ENCODE peak calls at places on chromosomes 5 and 9, in ten cellular contexts. One of them, this sample, is unnamed.

GRCh38 chr9:34658461-34658860 is 4.0 kb downstream of the CCL27 start:
- DNase-seq in mucosa of descending colon: no peak
- DNase-seq in fibroblast of lung: no peak
- DNase-seq in dorsolateral prefrontal cortex: no peak
- DNase-seq in astrocyte: no peak
- DNase-seq in tibial artery: no peak
- DNase-seq in foreskin fibroblast: no peak
- DNase-seq in CD8-positive, alpha-beta T cell: no peak
- DNase-seq in cardiac fibroblast: no peak
- DNase-seq in WERI-Rb-1: no peak
- DNase-seq in this sample: no peak

GRCh38 chr9:4424891-4425290 is 65.4 kb upstream of the SLC1A1 start:
- DNase-seq in WERI-Rb-1: no peak
- DNase-seq in dorsolateral prefrontal cortex: no peak
- DNase-seq in fibroblast of lung: no peak
- DNase-seq in cardiac fibroblast: peak
- DNase-seq in CD8-positive, alpha-beta T cell: no peak
- DNase-seq in mucosa of descending colon: no peak
- DNase-seq in astrocyte: no peak
- DNase-seq in foreskin fibroblast: peak
- DNase-seq in tibial artery: no peak
- DNase-seq in this sample: no peak

GRCh38 chr5:13536921-13537320 is 407.6 kb downstream of the DNAH5 start:
- DNase-seq in cardiac fibroblast: no peak
- DNase-seq in WERI-Rb-1: no peak
- DNase-seq in dorsolateral prefrontal cortex: no peak
- DNase-seq in CD8-positive, alpha-beta T cell: no peak
- DNase-seq in foreskin fibroblast: no peak
- DNase-seq in tibial artery: no peak
- DNase-seq in mucosa of descending colon: no peak
- DNase-seq in fibroblast of lung: no peak
- DNase-seq in astrocyte: peak
- DNase-seq in this sample: peak

GRCh38 chr5:126516133-126516532 is 78.9 kb downstream of the ALDH7A1 start:
- DNase-seq in fibroblast of lung: peak
- DNase-seq in CD8-positive, alpha-beta T cell: no peak
- DNase-seq in WERI-Rb-1: no peak
- DNase-seq in tibial artery: no peak
- DNase-seq in astrocyte: peak
- DNase-seq in foreskin fibroblast: peak
- DNase-seq in cardiac fibroblast: peak
- DNase-seq in mucosa of descending colon: no peak
- DNase-seq in dorsolateral prefrontal cortex: no peak
- DNase-seq in this sample: peak

GRCh38 chr9:128382261-128382660 is 11.1 kb downstream of the URM1 start:
- DNase-seq in dorsolateral prefrontal cortex: peak
- DNase-seq in cardiac fibroblast: no peak
- DNase-seq in WERI-Rb-1: no peak
- DNase-seq in tibial artery: no peak
- DNase-seq in astrocyte: no peak
- DNase-seq in mucosa of descending colon: no peak
- DNase-seq in foreskin fibroblast: no peak
- DNase-seq in fibroblast of lung: peak
- DNase-seq in CD8-positive, alpha-beta T cell: no peak
- DNase-seq in this sample: no peak

GRCh38 chr5:161263186-161263585 is 283.3 kb downstream of the GABRB2 start:
- DNase-seq in mucosa of descending colon: no peak
- DNase-seq in fibroblast of lung: no peak
- DNase-seq in foreskin fibroblast: no peak
- DNase-seq in astrocyte: no peak
- DNase-seq in WERI-Rb-1: no peak
- DNase-seq in dorsolateral prefrontal cortex: no peak
- DNase-seq in cardiac fibroblast: no peak
- DNase-seq in CD8-positive, alpha-beta T cell: no peak
- DNase-seq in tibial artery: no peak
- DNase-seq in this sample: no peak

GRCh38 chr5:120510098-120510634 is 46.1 kb downstream of the PRR16 start:
- DNase-seq in tibial artery: no peak
- DNase-seq in astrocyte: no peak
- DNase-seq in fibroblast of lung: no peak
- DNase-seq in cardiac fibroblast: no peak
- DNase-seq in WERI-Rb-1: no peak
- DNase-seq in foreskin fibroblast: no peak
- DNase-seq in mucosa of descending colon: no peak
- DNase-seq in dorsolateral prefrontal cortex: no peak
- DNase-seq in CD8-positive, alpha-beta T cell: no peak
- DNase-seq in this sample: no peak

GRCh38 chr9:76049341-76049740 is 158.9 kb downstream of the PCSK5 start:
- DNase-seq in fibroblast of lung: no peak
- DNase-seq in foreskin fibroblast: no peak
- DNase-seq in astrocyte: no peak
- DNase-seq in CD8-positive, alpha-beta T cell: no peak
- DNase-seq in mucosa of descending colon: peak
- DNase-seq in WERI-Rb-1: no peak
- DNase-seq in dorsolateral prefrontal cortex: no peak
- DNase-seq in cardiac fibroblast: no peak
- DNase-seq in tibial artery: no peak
- DNase-seq in this sample: no peak

GRCh38 chr9:5735072-5735471 is 97.8 kb downstream of the ERMP1 start:
- DNase-seq in CD8-positive, alpha-beta T cell: no peak
- DNase-seq in foreskin fibroblast: no peak
- DNase-seq in dorsolateral prefrontal cortex: no peak
- DNase-seq in mucosa of descending colon: no peak
- DNase-seq in WERI-Rb-1: no peak
- DNase-seq in cardiac fibroblast: no peak
- DNase-seq in fibroblast of lung: no peak
- DNase-seq in astrocyte: no peak
- DNase-seq in tibial artery: no peak
- DNase-seq in this sample: no peak

GRCh38 chr5:178535299-178536175 is 54.7 kb downstream of the COL23A1 start:
- DNase-seq in tibial artery: no peak
- DNase-seq in mucosa of descending colon: no peak
- DNase-seq in dorsolateral prefrontal cortex: peak
- DNase-seq in astrocyte: peak
- DNase-seq in foreskin fibroblast: no peak
- DNase-seq in CD8-positive, alpha-beta T cell: no peak
- DNase-seq in cardiac fibroblast: no peak
- DNase-seq in WERI-Rb-1: no peak
- DNase-seq in fibroblast of lung: no peak
- DNase-seq in this sample: peak

GRCh38 chr5:8184455-8185063 is 315.6 kb downstream of the MTRR start:
- DNase-seq in dorsolateral prefrontal cortex: no peak
- DNase-seq in WERI-Rb-1: peak
- DNase-seq in foreskin fibroblast: peak
- DNase-seq in CD8-positive, alpha-beta T cell: no peak
- DNase-seq in fibroblast of lung: peak
- DNase-seq in astrocyte: no peak
- DNase-seq in cardiac fibroblast: peak
- DNase-seq in mucosa of descending colon: peak
- DNase-seq in tibial artery: no peak
- DNase-seq in this sample: peak

GRCh38 chr5:181138258-181138657 is 7.3 kb upstream of the OR2V1 start:
- DNase-seq in tibial artery: no peak
- DNase-seq in astrocyte: no peak
- DNase-seq in CD8-positive, alpha-beta T cell: no peak
- DNase-seq in foreskin fibroblast: peak
- DNase-seq in mucosa of descending colon: no peak
- DNase-seq in cardiac fibroblast: peak
- DNase-seq in WERI-Rb-1: no peak
- DNase-seq in fibroblast of lung: no peak
- DNase-seq in dorsolateral prefrontal cortex: no peak
- DNase-seq in this sample: no peak

DNA sequence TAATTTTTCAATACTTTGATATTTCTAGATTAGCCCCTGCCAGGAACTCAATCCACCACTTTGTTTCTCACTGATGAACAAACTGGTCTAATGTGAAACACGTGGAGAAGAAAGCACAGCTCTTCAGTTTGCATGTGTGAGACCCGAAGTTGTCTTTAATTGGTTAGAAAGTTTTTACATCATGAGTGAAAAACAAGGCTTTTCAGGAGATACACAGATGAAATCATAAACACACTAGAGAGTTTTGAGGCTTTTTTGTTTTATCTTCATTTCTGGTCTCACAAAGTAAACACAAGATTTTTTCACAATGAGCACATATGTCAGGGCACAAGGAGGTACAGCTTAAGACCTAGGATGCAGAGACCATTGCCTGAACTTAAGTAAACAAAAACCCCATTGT is 84.5 kb upstream of the MOCS2 start:
- DNase-seq in CD8-positive, alpha-beta T cell: no peak
- DNase-seq in dorsolateral prefrontal cortex: no peak
- DNase-seq in tibial artery: no peak
- DNase-seq in astrocyte: peak
- DNase-seq in fibroblast of lung: peak
- DNase-seq in cardiac fibroblast: peak
- DNase-seq in WERI-Rb-1: no peak
- DNase-seq in mucosa of descending colon: no peak
- DNase-seq in foreskin fibroblast: peak
- DNase-seq in this sample: peak
- H3K4me3 ChIP-seq in CD8-positive, alpha-beta T cell: no peak
- H3K4me3 ChIP-seq in dorsolateral prefrontal cortex: no peak
- H3K4me3 ChIP-seq in tibial artery: no peak
- H3K4me3 ChIP-seq in astrocyte: no peak
- H3K4me3 ChIP-seq in fibroblast of lung: no peak
- H3K4me3 ChIP-seq in cardiac fibroblast: no peak
- H3K4me3 ChIP-seq in WERI-Rb-1: no peak
- H3K4me3 ChIP-seq in mucosa of descending colon: no peak
- H3K4me3 ChIP-seq in foreskin fibroblast: no peak
- H3K4me3 ChIP-seq in this sample: no peak

GRCh38 chr5:102867999-102868662 is 113.0 kb downstream of the PAM start:
- DNase-seq in astrocyte: peak
- DNase-seq in cardiac fibroblast: peak
- DNase-seq in WERI-Rb-1: no peak
- DNase-seq in fibroblast of lung: peak
- DNase-seq in foreskin fibroblast: peak
- DNase-seq in dorsolateral prefrontal cortex: no peak
- DNase-seq in mucosa of descending colon: no peak
- DNase-seq in CD8-positive, alpha-beta T cell: no peak
- DNase-seq in tibial artery: no peak
- DNase-seq in this sample: no peak
- TF ChIP-seq CTCF in astrocyte: no peak
- TF ChIP-seq CTCF in cardiac fibroblast: no peak
- TF ChIP-seq CTCF in WERI-Rb-1: no peak
- TF ChIP-seq CTCF in fibroblast of lung: no peak
- TF ChIP-seq CTCF in foreskin fibroblast: no peak
- TF ChIP-seq CTCF in dorsolateral prefrontal cortex: no peak
- TF ChIP-seq CTCF in mucosa of descending colon: no peak
- TF ChIP-seq CTCF in CD8-positive, alpha-beta T cell: no peak
- TF ChIP-seq CTCF in tibial artery: no peak
- TF ChIP-seq CTCF in this sample: no peak

GRCh38 chr5:140181002-140181483 is 6.1 kb downstream of the CYSTM1 start:
- DNase-seq in dorsolateral prefrontal cortex: no peak
- DNase-seq in astrocyte: no peak
- DNase-seq in tibial artery: no peak
- DNase-seq in mucosa of descending colon: no peak
- DNase-seq in foreskin fibroblast: no peak
- DNase-seq in CD8-positive, alpha-beta T cell: no peak
- DNase-seq in fibroblast of lung: no peak
- DNase-seq in cardiac fibroblast: no peak
- DNase-seq in WERI-Rb-1: no peak
- DNase-seq in this sample: no peak
- H3K4me3 ChIP-seq in dorsolateral prefrontal cortex: no peak
- H3K4me3 ChIP-seq in astrocyte: no peak
- H3K4me3 ChIP-seq in tibial artery: no peak
- H3K4me3 ChIP-seq in mucosa of descending colon: no peak
- H3K4me3 ChIP-seq in foreskin fibroblast: no peak
- H3K4me3 ChIP-seq in CD8-positive, alpha-beta T cell: no peak
- H3K4me3 ChIP-seq in fibroblast of lung: no peak
- H3K4me3 ChIP-seq in cardiac fibroblast: no peak
- H3K4me3 ChIP-seq in WERI-Rb-1: no peak
- H3K4me3 ChIP-seq in this sample: no peak

GRCh38 chr9:115884846-115885245 is 268.7 kb upstream of the PAPPA start:
- DNase-seq in tibial artery: no peak
- DNase-seq in mucosa of descending colon: no peak
- DNase-seq in WERI-Rb-1: no peak
- DNase-seq in astrocyte: peak
- DNase-seq in dorsolateral prefrontal cortex: no peak
- DNase-seq in foreskin fibroblast: no peak
- DNase-seq in cardiac fibroblast: peak
- DNase-seq in fibroblast of lung: no peak
- DNase-seq in CD8-positive, alpha-beta T cell: no peak
- DNase-seq in this sample: peak

GRCh38 chr9:115882911-115883310 is 270.7 kb upstream of the PAPPA start:
- DNase-seq in mucosa of descending colon: no peak
- DNase-seq in WERI-Rb-1: no peak
- DNase-seq in CD8-positive, alpha-beta T cell: no peak
- DNase-seq in foreskin fibroblast: peak
- DNase-seq in dorsolateral prefrontal cortex: no peak
- DNase-seq in tibial artery: no peak
- DNase-seq in astrocyte: no peak
- DNase-seq in fibroblast of lung: no peak
- DNase-seq in cardiac fibroblast: peak
- DNase-seq in this sample: peak

GRCh38 chr9:115880221-115880620 is 273.4 kb upstream of the PAPPA start:
- DNase-seq in CD8-positive, alpha-beta T cell: no peak
- DNase-seq in fibroblast of lung: peak
- DNase-seq in dorsolateral prefrontal cortex: no peak
- DNase-seq in cardiac fibroblast: peak
- DNase-seq in WERI-Rb-1: no peak
- DNase-seq in astrocyte: no peak
- DNase-seq in foreskin fibroblast: peak
- DNase-seq in mucosa of descending colon: no peak
- DNase-seq in tibial artery: no peak
- DNase-seq in this sample: peak

GRCh38 chr9:115879451-115879850 is 274.1 kb upstream of the PAPPA start:
- DNase-seq in foreskin fibroblast: no peak
- DNase-seq in astrocyte: no peak
- DNase-seq in tibial artery: no peak
- DNase-seq in mucosa of descending colon: no peak
- DNase-seq in WERI-Rb-1: peak
- DNase-seq in cardiac fibroblast: no peak
- DNase-seq in fibroblast of lung: no peak
- DNase-seq in CD8-positive, alpha-beta T cell: no peak
- DNase-seq in dorsolateral prefrontal cortex: no peak
- DNase-seq in this sample: no peak

DNA sequence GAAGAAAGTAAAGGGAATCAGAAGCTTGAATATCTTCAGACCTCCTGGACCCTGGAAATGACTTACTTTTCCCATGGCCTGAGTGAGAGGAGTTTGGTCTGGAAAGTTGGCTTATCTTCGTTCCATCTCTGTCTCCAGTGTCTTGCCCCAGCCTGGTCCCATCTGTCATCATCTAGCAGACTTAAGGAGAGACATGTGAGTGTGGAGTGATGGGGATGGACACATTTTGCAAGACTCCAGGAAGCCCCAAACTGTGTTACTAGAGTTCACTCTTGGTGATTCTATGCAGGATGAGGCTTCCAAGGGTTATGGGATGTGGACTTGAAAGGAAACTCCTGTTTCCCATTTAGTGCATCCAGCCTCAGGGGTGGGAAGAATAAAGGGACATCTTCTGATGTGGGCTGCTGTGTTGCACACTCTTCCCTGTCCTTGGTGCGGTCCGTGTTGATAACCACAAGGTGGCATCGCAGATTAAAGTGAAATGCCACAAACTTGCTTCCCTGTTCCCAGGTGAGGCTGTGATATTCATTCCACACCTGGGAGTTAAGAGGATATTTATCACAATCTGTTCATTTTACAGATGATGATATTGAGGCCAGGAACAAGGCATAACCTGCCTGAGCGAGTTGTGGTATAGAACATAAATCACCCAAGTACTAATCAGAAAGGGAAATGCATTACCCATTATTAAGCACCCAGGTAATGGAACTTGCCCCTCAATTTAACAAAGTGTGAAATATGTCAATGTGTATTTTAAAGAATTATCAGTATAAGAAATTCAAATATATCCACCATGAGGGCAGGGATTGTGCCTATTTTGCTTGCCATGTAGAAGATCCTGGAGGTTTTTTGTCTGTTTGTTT is 269.9 kb upstream of the PAPPA start:
- DNase-seq in tibial artery: no peak
- DNase-seq in cardiac fibroblast: peak
- DNase-seq in WERI-Rb-1: peak
- DNase-seq in astrocyte: peak
- DNase-seq in mucosa of descending colon: no peak
- DNase-seq in fibroblast of lung: peak
- DNase-seq in foreskin fibroblast: peak
- DNase-seq in CD8-positive, alpha-beta T cell: no peak
- DNase-seq in dorsolateral prefrontal cortex: peak
- DNase-seq in this sample: peak
- TF ChIP-seq CTCF in tibial artery: peak
- TF ChIP-seq CTCF in cardiac fibroblast: peak
- TF ChIP-seq CTCF in WERI-Rb-1: peak
- TF ChIP-seq CTCF in astrocyte: peak
- TF ChIP-seq CTCF in mucosa of descending colon: no peak
- TF ChIP-seq CTCF in fibroblast of lung: peak
- TF ChIP-seq CTCF in foreskin fibroblast: peak
- TF ChIP-seq CTCF in CD8-positive, alpha-beta T cell: no peak
- TF ChIP-seq CTCF in dorsolateral prefrontal cortex: no peak
- TF ChIP-seq CTCF in this sample: peak